ENCODE peak calls at places on chromosomes 11 and 22, in eight cellular contexts. Q is A549, O is HCT116, P is WTC11, R is NB4, N is GM12878, J is endothelial cell of umbilical vein, C is H1. F is an unnamed sample.

GRCh38 chr22:27866136-27867091 is 52.6 kb downstream of the PITPNB start:
- DNase-seq in Q (peak), O (no peak), P (no peak), R (no peak), N (no peak), J (peak), C (no peak), F (no peak)

GRCh38 chr22:23163665-23164064 is 16.6 kb upstream of the BCR start:
- DNase-seq in Q (no peak), O (no peak), P (no peak), R (no peak), N (no peak), J (no peak), C (no peak), F (no peak)

GRCh38 chr22:20324139-20324516 is 4.3 kb upstream of the DGCR6L start:
- DNase-seq in Q (no peak), O (no peak), P (no peak), R (no peak), N (no peak), J (no peak), C (no peak), F (no peak)

GRCh38 chr22:19440411-19441195 is 6.9 kb downstream of the C22orf39 start:
- DNase-seq in Q (no peak), O (no peak), P (no peak), R (no peak), N (no peak), J (no peak), C (no peak), F (no peak)

GRCh38 chr11:12245549-12245986 is 131.8 kb upstream of the PARVA start:
- DNase-seq in Q (no peak), O (no peak), P (no peak), R (no peak), N (no peak), J (no peak), C (no peak), F (no peak)

GRCh38 chr11:118339281-118340045 is 3.0 kb downstream of the CD3D start:
- DNase-seq in Q (no peak), O (no peak), P (no peak), R (no peak), N (no peak), J (no peak), C (no peak), F (no peak)

GRCh38 chr11:35598254-35599125 is 19.8 kb upstream of the FJX1 start:
- DNase-seq in Q (no peak), O (no peak), P (no peak), R (no peak), N (peak), J (no peak), C (no peak), F (no peak)

GRCh38 chr22:38172489-38173155 is 9.0 kb downstream of the PLA2G6 start:
- DNase-seq in Q (no peak), O (no peak), P (no peak), R (no peak), N (no peak), J (peak), C (no peak), F (no peak)

GRCh38 chr22:45891471-45891995 is 85.4 kb downstream of the WNT7B start:
- DNase-seq in Q (no peak), O (no peak), P (no peak), R (peak), N (no peak), J (no peak), C (no peak), F (no peak)

GRCh38 chr11:1882265-1883238 is 9.1 kb downstream of the PRR33 start:
- DNase-seq in Q (peak), O (peak), P (peak), R (peak), N (no peak), J (peak), C (peak), F (peak)

GRCh38 chr11:28318861-28319260 is 210.7 kb downstream of the METTL15 start:
- DNase-seq in Q (no peak), O (no peak), P (no peak), R (no peak), N (no peak), J (no peak), C (no peak), F (no peak)
- TF ChIP-seq MAX in Q (no peak), O (no peak), P (no peak), R (no peak), N (no peak), J (no peak), C (no peak), F (no peak)

GRCh38 chr11:16861867-16862266 is 123.4 kb downstream of the C11orf58 start:
- DNase-seq in Q (no peak), O (no peak), P (no peak), R (no peak), N (no peak), J (no peak), C (no peak), F (no peak)

GRCh38 chr11:16862733-16863132 is 124.3 kb downstream of the C11orf58 start:
- DNase-seq in Q (no peak), O (no peak), P (no peak), R (no peak), N (no peak), J (no peak), C (no peak), F (peak)

GRCh38 chr11:16863382-16863781 is 124.9 kb downstream of the C11orf58 start:
- DNase-seq in Q (no peak), O (no peak), P (no peak), R (no peak), N (no peak), J (no peak), C (no peak), F (no peak)

GRCh38 chr11:16871368-16871767 is 132.9 kb downstream of the C11orf58 start:
- DNase-seq in Q (no peak), O (no peak), P (no peak), R (no peak), N (no peak), J (no peak), C (no peak), F (no peak)

DNA sequence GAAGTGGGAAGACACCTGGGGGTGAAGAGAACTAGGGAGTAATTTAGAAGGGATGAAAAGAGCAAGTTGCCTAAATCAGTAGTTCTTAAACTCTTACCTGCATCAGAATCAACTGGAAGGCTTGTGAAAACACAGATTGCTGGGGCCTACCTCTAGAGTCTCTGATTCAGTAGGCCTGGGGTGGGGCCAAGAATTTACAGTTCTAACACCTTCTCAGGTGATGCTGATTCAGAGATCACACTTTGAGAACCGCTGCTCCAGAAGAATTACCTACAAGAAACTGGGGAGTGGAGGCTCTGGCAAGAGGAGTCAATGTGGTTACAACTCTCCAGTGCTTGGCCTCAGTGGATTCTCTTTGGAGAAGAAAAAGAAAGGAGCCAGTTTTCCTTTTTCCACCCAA is 128.7 kb downstream of the C11orf58 start:
- DNase-seq in Q (no peak), O (no peak), P (no peak), R (no peak), N (no peak), J (no peak), C (no peak), F (no peak)
- TF ChIP-seq MAX in Q (no peak), O (no peak), P (no peak), R (no peak), N (no peak), J (no peak), C (no peak), F (no peak)

GRCh38 chr11:32215157-32215556 is 124.3 kb downstream of the RCN1 start:
- DNase-seq in Q (no peak), O (no peak), P (no peak), R (no peak), N (no peak), J (no peak), C (no peak), F (no peak)
- TF ChIP-seq MAX in Q (no peak), O (no peak), P (no peak), R (no peak), N (no peak), J (no peak), C (no peak), F (no peak)

DNA sequence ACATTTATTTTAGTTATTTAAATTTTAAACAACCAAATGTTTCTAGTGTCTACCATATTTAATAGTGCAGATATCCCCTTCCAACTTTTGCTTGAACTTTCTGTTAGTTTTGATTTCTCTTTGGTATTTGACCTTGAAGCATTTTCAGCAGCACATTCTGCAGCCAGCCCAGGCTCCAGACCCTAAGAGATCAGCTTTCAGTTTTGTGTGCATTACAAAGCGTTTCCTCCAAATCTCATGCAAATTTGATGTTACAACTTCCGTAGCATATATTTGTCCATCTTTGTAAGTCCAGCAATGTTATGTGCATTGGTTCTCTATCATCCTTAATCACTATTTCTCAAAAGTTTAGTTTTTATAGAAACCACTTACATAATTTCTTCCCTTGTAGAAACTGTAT is 14.6 kb upstream of the SERGEF start:
- DNase-seq in Q (no peak), O (no peak), P (no peak), R (no peak), N (no peak), J (no peak), C (no peak), F (no peak)
- TF ChIP-seq MAX in Q (no peak), O (no peak), P (no peak), R (no peak), N (no peak), J (no peak), C (no peak), F (no peak)